ENCODE peak calls at places on chromosome 6, in five cellular contexts. T is A549, V is Panc1, M is right lobe of liver, O is sigmoid colon. B is an unnamed sample.

GRCh38 chr6:136335736-136336362 is 46.2 kb upstream of the BCLAF1 start:
- DNase-seq in T (no peak), V (no peak), M (no peak), O (peak; percentile 79), B (no peak)

GRCh38 chr6:112956696-112957525 is 609.8 kb downstream of the RFPL4B start:
- DNase-seq in T (no peak), V (no peak), M (no peak), O (no peak), B (no peak)

GRCh38 chr6:88804701-88805100 is 158.7 kb downstream of the RNGTT start:
- DNase-seq in T (no peak), V (no peak), M (no peak), O (no peak), B (no peak)

GRCh38 chr6:113995632-113996031 is 24.7 kb upstream of the HDAC2 start:
- DNase-seq in T (peak; percentile 58), V (peak; percentile 88), M (no peak), O (peak; percentile 69), B (no peak)

GRCh38 chr6:22980446-22980845 is 411.1 kb downstream of the HDGFL1 start:
- DNase-seq in T (no peak), V (no peak), M (no peak), O (no peak), B (no peak)

GRCh38 chr6:154491567-154492470 is 18.7 kb downstream of the CNKSR3 start:
- DNase-seq in T (no peak), V (no peak), M (no peak), O (no peak), B (no peak)

GRCh38 chr6:106106276-106107042 is 20.3 kb downstream of the PRDM1 start:
- DNase-seq in T (no peak), V (no peak), M (no peak), O (no peak), B (no peak)

GRCh38 chr6:137661601-137662000 is 167.4 kb upstream of the OLIG3 start:
- DNase-seq in T (peak; percentile 46), V (no peak), M (no peak), O (no peak), B (no peak)

GRCh38 chr6:9593566-9593965 is 821.3 kb downstream of the TFAP2A start:
- DNase-seq in T (no peak), V (no peak), M (no peak), O (no peak), B (no peak)

GRCh38 chr6:3139090-3139903 is 18.0 kb downstream of the TUBB2A start:
- DNase-seq in T (peak; percentile 36), V (no peak), M (peak; percentile 91), O (peak; percentile 88), B (peak; percentile 81)

GRCh38 chr6:157314705-157315321 is 8.5 kb downstream of the TMEM242 start:
- DNase-seq in T (peak; percentile 60), V (peak; percentile 59), M (no peak), O (no peak), B (no peak)

GRCh38 chr6:151291145-151292055 is 51.6 kb downstream of the AKAP12 start:
- DNase-seq in T (no peak), V (no peak), M (no peak), O (peak; percentile 97), B (no peak)

GRCh38 chr6:21164768-21165326 is 428.7 kb upstream of the SOX4 start:
- DNase-seq in T (no peak), V (no peak), M (no peak), O (no peak), B (no peak)

GRCh38 chr6:44411141-44411540 is 23.6 kb downstream of the CDC5L start:
- DNase-seq in T (no peak), V (no peak), M (no peak), O (no peak), B (no peak)

GRCh38 chr6:14880717-14881116 is 365.2 kb upstream of the JARID2 start:
- DNase-seq in T (no peak), V (no peak), M (no peak), O (no peak), B (no peak)

GRCh38 chr6:44730771-44731391 is 343.4 kb downstream of the CDC5L start:
- DNase-seq in T (no peak), V (no peak), M (no peak), O (no peak), B (no peak)

DNA sequence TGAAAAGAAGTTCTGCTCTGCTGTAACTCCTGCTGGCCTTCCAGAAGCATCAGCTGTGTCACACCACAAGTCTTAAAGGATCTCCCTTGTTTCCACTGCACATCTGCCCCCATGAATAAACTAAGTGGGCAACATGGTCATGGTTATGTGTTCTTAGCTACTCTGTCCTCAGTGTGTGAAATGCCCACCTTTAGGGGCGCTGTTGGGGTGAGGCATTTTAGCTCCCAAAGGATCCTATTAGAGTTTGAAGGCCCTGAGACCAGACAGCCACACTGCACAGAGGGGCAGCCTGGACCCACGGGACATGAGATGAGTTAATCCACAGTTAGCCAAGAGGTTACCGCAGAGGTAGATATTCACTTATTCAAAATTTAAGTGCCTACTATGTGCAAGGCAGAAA is 294.3 kb upstream of the QKI start:
- DNase-seq in T (no peak), V (no peak), M (no peak), O (no peak), B (no peak)
- TF ChIP-seq CTCF in T (no peak), V (peak; percentile 27), M (no peak), O (no peak), B (no peak)

GRCh38 chr6:4849214-4849613 is 73.0 kb downstream of the CDYL start:
- DNase-seq in T (no peak), V (no peak), M (no peak), O (no peak), B (no peak)
- H3K9me3 ChIP-seq in T (peaks cover 3% of the 10 kb centered on the region), V (peaks cover 20% of the 10 kb centered on the region), M (no peaks in the 10 kb centered on the region), O (no peaks in the 10 kb centered on the region), B (peaks cover 4% of the 10 kb centered on the region)

DNA sequence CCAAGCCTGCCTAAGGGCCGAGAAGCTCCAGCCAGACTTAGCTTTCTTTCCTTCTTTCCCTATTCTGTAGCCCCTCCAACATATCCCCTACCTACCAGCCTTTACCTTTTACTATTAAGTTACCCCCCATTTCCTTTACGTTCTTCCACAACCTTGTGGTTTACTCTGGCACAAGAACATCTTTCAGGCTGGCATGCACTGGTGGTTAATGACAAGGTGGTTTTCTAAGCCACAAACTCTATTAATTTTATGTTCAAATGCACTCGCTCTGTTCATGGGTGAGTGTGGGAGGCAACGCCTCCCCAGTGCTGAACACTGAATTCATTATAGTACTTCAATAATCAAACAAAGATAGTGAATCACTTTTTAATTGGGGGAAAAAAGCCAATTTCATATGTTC is 64.4 kb downstream of the TRERF1 start:
- DNase-seq in T (no peak), V (no peak), M (no peak), O (no peak), B (no peak)
- H3K27ac ChIP-seq in T (no peak overlapping the region), V (no peak overlapping the region), M (no peak overlapping the region), O (no peak overlapping the region), B (no peak overlapping the region)

DNA sequence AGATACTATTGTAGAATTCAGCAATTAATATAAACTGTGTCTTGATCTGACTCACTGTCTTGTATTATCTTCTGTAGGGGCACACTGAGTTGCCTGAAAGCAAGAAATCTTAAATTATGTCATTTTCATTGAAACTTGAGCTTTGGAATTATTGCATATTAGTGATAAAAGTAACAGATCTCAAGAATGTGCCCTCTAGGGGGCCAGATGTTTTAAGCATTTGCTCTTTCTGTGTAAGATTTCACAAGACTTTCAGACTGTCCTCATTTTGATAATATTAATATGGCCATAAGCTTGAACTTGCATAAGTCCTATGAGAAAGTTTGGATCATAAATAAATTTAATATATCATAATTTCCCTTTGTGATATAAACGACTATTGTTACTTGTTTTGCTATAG is 55.5 kb upstream of the MYO6 start:
- DNase-seq in T (peak; percentile 28), V (no peak), M (no peak), O (no peak), B (no peak)
- TF ChIP-seq CTCF in T (peak; percentile 16), V (no peak), M (no peak), O (no peak), B (no peak)

GRCh38 chr6:82487895-82488294 is 124.3 kb downstream of the TPBG start:
- DNase-seq in T (no peak), V (no peak), M (no peak), O (no peak), B (no peak)
- H3K9me3 ChIP-seq in T (no peaks in the 10 kb centered on the region), V (peaks cover 7% of the 10 kb centered on the region), M (peaks cover 5% of the 10 kb centered on the region), O (no peaks in the 10 kb centered on the region), B (no peaks in the 10 kb centered on the region)

GRCh38 chr6:33132121-33132524 is 56.3 kb downstream of the HLA-DPB1 start:
- DNase-seq in T (no peak), V (no peak), M (no peak), O (no peak), B (no peak)
- H3K27ac ChIP-seq in T (no peak overlapping the region), V (no peak overlapping the region), M (no peak overlapping the region), O (no peak overlapping the region), B (no peak overlapping the region)

GRCh38 chr6:42915737-42916136 is at the start of gene PTCRA:
- DNase-seq in T (no peak), V (no peak), M (no peak), O (no peak), B (peak; percentile 66)

GRCh38 chr6:42907336-42907735 is 8.5 kb upstream of the PTCRA start:
- DNase-seq in T (no peak), V (no peak), M (no peak), O (no peak), B (no peak)

GRCh38 chr6:42909835-42910234 is 6.0 kb upstream of the PTCRA start:
- DNase-seq in T (no peak), V (no peak), M (no peak), O (no peak), B (no peak)

GRCh38 chr6:42914546-42914945 is 1.3 kb upstream of the PTCRA start:
- DNase-seq in T (no peak), V (no peak), M (no peak), O (no peak), B (no peak)

DNA sequence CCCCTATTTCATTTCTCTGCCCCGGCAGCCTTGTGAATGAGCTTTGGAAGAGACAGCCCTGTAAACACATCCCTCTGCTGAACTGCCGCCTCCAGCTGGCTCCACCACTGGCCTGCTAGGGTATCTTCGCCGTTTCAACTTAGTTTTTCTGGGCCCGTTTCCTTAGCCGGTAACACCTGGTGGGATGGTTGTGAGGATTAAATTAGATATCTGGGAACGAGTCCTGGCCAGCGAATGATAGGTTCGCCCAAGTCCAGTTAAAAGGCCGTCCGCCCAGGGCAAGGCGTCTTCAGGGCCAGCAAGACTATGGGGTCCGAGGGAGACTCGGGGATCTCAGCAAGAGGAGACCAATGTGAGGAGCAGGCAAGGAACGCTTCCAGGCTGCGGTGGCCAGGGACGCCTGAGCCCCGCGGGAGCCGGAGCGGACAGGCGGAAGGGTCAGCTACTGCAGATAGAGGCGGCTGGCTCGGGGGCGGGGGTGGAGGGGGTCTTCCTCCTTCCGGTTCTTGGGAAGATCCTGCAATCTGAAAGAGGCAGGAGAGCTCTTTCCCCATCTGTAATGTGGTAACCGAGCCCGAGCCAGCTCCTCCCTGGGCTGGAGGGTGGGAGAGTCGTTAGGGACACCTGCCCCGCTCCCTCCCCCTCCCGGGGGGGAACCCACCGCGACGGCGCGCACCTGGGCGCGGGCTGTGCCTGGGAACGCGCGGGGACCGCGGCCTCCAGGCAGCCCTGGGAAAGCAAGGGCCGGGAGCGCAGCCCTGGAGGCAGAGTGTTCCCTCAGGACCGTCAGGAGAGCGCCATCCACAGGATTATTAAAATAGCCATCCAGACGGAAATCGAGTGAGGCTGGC is 4.5 kb upstream of the PTCRA start:
- DNase-seq in T (no peak), V (no peak), M (no peak), O (no peak), B (no peak)
- TF ChIP-seq CTCF in T (no peak), V (no peak), M (no peak), O (no peak), B (no peak)